ENCODE peak calls at places on chromosomes 3 and 15, in six cellular contexts. P, V, M, Z, N and U are unnamed samples.

GRCh38 chr3:34237946-34238345 is 439.5 kb downstream of the PDCD6IP start:
- DNase-seq in P (no peak), N (no peak), V (no peak), M (no peak), Z (no peak), U (no peak)

GRCh38 chr15:79635149-79635771 is 203.1 kb downstream of the MINAR1 start:
- DNase-seq in Z (no peak), N (no peak), V (peak), P (no peak), M (no peak), U (no peak)

GRCh38 chr3:38473229-38473628 is 19.5 kb downstream of the ACVR2B start:
- DNase-seq in Z (no peak), N (no peak), V (no peak), M (no peak), P (no peak), U (no peak)

GRCh38 chr3:52070724-52071621 is 14.6 kb upstream of the DUSP7 start:
- DNase-seq in M (no peak), Z (no peak), N (no peak), V (no peak), P (no peak), U (no peak)

GRCh38 chr3:197463279-197463678 is 92.5 kb downstream of the BDH1 start:
- DNase-seq in M (no peak), P (no peak), V (no peak), N (no peak), Z (no peak), U (no peak)

GRCh38 chr15:52228928-52229327 is 37.7 kb upstream of the GNB5 start:
- DNase-seq in P (peak), N (no peak), M (peak), V (no peak), Z (no peak), U (no peak)

GRCh38 chr3:144114767-144115166 is 143.1 kb downstream of the DIPK2A start:
- DNase-seq in V (no peak), P (no peak), N (no peak), Z (no peak), M (no peak), U (no peak)

GRCh38 chr3:192804502-192804901 is 77.2 kb upstream of the FGF12 start:
- DNase-seq in Z (no peak), M (no peak), N (no peak), P (no peak), V (no peak), U (no peak)

GRCh38 chr3:186985713-186986364 is 55.5 kb downstream of the ST6GAL1 start:
- DNase-seq in N (no peak), V (no peak), P (no peak), Z (no peak), M (peak), U (no peak)

GRCh38 chr3:185149591-185149990 is 3.3 kb downstream of the C3orf70 start:
- DNase-seq in N (no peak), P (no peak), Z (no peak), M (no peak), V (no peak), U (no peak)

GRCh38 chr15:65245096-65245849 is 34.0 kb upstream of the CILP start:
- DNase-seq in M (no peak), P (no peak), Z (no peak), V (no peak), N (no peak), U (no peak)

GRCh38 chr3:114809668-114810413 is 337.2 kb downstream of the ZBTB20 start:
- DNase-seq in V (peak), M (peak), N (peak), Z (no peak), P (peak), U (no peak)

GRCh38 chr15:25693321-25694237 is 169.5 kb downstream of the ATP10A start:
- DNase-seq in N (no peak), M (no peak), P (peak), V (no peak), Z (no peak), U (no peak)

GRCh38 chr3:71402280-71402679 is 181.2 kb downstream of the FOXP1 start:
- DNase-seq in P (no peak), V (no peak), N (no peak), Z (no peak), M (no peak), U (no peak)

GRCh38 chr3:134029256-134029733 is 430 bp downstream of the SLCO2A1 start:
- DNase-seq in Z (no peak), N (no peak), P (no peak), M (no peak), V (peak), U (no peak)

GRCh38 chr3:117557469-117557868 is 847.9 kb downstream of the TUSC7 start:
- DNase-seq in Z (no peak), M (no peak), V (no peak), P (no peak), N (no peak), U (no peak)